ENCODE peak calls at places on chromosomes 13 and 19, in five cellular contexts. H, Z, B, K and R are unnamed samples.

GRCh38 chr13:99361197-99361596 is 54.0 kb upstream of the GPR183 start:
- DNase-seq in H (no peak), Z (no peak), B (no peak), K (no peak), R (no peak)

GRCh38 chr19:21023901-21024300 is 3.4 kb downstream of the ZNF430 start:
- DNase-seq in H (peak; percentile 24), Z (no peak), B (no peak), K (no peak), R (no peak)

GRCh38 chr19:49097453-49098288 is 12.4 kb downstream of the SNRNP70 start:
- DNase-seq in H (peak; percentile 58), Z (peak; percentile 74), B (peak; percentile 78), K (peak; percentile 86), R (peak; percentile 85)

GRCh38 chr19:29831041-29831548 is 19.3 kb downstream of the CCNE1 start:
- DNase-seq in H (no peak), Z (no peak), B (no peak), K (peak; percentile 37), R (peak; percentile 51)

GRCh38 chr13:31781064-31781463 is 41.7 kb downstream of the RXFP2 start:
- DNase-seq in H (peak; percentile 22), Z (no peak), B (no peak), K (no peak), R (no peak)

GRCh38 chr19:40503300-40503699 is 36.5 kb downstream of the SPTBN4 start:
- DNase-seq in H (no peak), Z (no peak), B (no peak), K (no peak), R (no peak)

GRCh38 chr13:101473458-101473857 is 21.0 kb downstream of the ITGBL1 start:
- DNase-seq in H (peak; percentile 96), Z (no peak), B (no peak), K (no peak), R (no peak)

GRCh38 chr13:77584111-77584510 is 48.6 kb downstream of the SCEL start:
- DNase-seq in H (no peak), Z (no peak), B (peak; percentile 84), K (no peak), R (no peak)

GRCh38 chr19:38135150-38135998 is 88.6 kb downstream of the DPF1 start:
- DNase-seq in H (peak; percentile 8), Z (no peak), B (no peak), K (no peak), R (no peak)

GRCh38 chr19:5403968-5404640 is 51.1 kb upstream of the ZNRF4 start:
- DNase-seq in H (peak; percentile 74), Z (peak; percentile 90), B (peak; percentile 49), K (peak; percentile 77), R (peak; percentile 72)

GRCh38 chr19:42114412-42114811 is 17.8 kb downstream of the POU2F2 start:
- DNase-seq in H (no peak), Z (peak; percentile 32), B (no peak), K (peak; percentile 85), R (peak; percentile 81)

GRCh38 chr19:33900817-33901216 is 104.1 kb downstream of the KCTD15 start:
- DNase-seq in H (no peak), Z (no peak), B (no peak), K (no peak), R (no peak)

GRCh38 chr13:77860621-77861020 is 58.0 kb downstream of the EDNRB start:
- DNase-seq in H (peak; percentile 10), Z (no peak), B (no peak), K (no peak), R (no peak)

GRCh38 chr19:19022380-19022961 is 10.8 kb downstream of the SUGP2 start:
- DNase-seq in H (peak; percentile 20), Z (no peak), B (no peak), K (no peak), R (no peak)

GRCh38 chr13:29593605-29594297 is 1.7 kb downstream of the SLC7A1 start:
- DNase-seq in H (no peak), Z (no peak), B (no peak), K (no peak), R (no peak)

GRCh38 chr19:42277821-42278809 is 9.1 kb downstream of the CIC start:
- DNase-seq in H (peak; percentile 73), Z (no peak), B (peak; percentile 55), K (no peak), R (no peak)

GRCh38 chr13:48818495-48818961 is 157.2 kb upstream of the FNDC3A start:
- DNase-seq in H (peak; percentile 89), Z (no peak), B (no peak), K (no peak), R (no peak)

GRCh38 chr19:13060233-13060963 is 42.3 kb downstream of the LYL1 start:
- DNase-seq in H (no peak), Z (no peak), B (peak; percentile 72), K (no peak), R (no peak)

GRCh38 chr13:29438772-29439171 is 156.7 kb downstream of the SLC7A1 start:
- DNase-seq in H (no peak), Z (no peak), B (no peak), K (no peak), R (no peak)

GRCh38 chr13:114319441-114319871 is 5.2 kb downstream of the CHAMP1 start:
- DNase-seq in H (peak; percentile 85), Z (no peak), B (no peak), K (no peak), R (no peak)

GRCh38 chr13:27014406-27015359 is 156.9 kb downstream of the USP12 start:
- DNase-seq in H (no peak), Z (no peak), B (no peak), K (no peak), R (no peak)

GRCh38 chr13:31151837-31152236 is 9.9 kb downstream of the HSPH1 start:
- DNase-seq in H (no peak), Z (no peak), B (no peak), K (no peak), R (no peak)

GRCh38 chr19:45169602-45170001 is 8.4 kb downstream of the TRAPPC6A start:
- DNase-seq in H (no peak), Z (no peak), B (no peak), K (no peak), R (no peak)

GRCh38 chr13:22049384-22049783 is 378.5 kb downstream of the FGF9 start:
- DNase-seq in H (no peak), Z (no peak), B (no peak), K (no peak), R (no peak)

GRCh38 chr19:11453468-11454341 is 18.3 kb downstream of the PRKCSH start:
- DNase-seq in H (no peak), Z (no peak), B (no peak), K (peak; percentile 80), R (peak; percentile 74)
- TF ChIP-seq CTCF in H (peak; percentile 40), Z (no peak), B (peak; percentile 22), K (peak; percentile 43), R (peak; percentile 57)

DNA sequence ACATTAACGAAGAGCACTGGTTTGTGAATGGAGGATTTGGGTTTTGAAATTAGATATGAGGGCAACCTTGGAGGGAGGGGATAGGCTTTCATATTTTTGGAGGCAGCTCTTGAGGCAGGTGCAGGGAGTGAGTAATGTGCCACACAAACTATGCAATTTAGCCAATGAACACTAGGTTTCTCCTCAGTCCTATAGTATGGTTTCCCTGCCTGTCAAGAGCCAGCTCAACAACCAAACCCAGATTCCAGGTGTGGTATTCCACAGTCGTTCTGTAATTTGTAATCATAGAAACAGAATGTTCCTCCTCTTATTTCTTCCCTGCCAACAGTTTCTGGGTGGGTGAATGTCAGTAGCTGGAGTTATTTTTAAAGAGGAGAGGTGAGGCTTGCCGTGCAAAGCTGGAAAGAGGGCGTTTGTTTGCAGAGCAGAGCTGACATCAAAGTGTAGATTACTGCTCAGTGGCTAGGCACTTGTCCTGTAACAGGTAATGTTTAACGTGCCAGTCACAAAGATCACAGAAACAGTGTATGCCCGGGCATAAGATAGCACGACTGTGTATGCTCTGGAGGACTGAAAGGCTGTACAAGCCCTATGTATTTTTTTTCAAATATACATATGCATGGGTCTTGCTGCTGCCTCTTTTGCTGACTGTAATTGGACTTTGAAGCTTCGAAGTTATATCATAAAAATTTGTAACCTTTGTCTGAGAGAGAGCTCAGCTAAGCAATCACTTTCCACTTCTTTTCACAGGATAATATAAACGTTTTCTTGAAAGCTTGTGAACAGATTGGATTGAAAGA is 124.3 kb downstream of the LMO7 start:
- DNase-seq in H (no peak), Z (peak; percentile 83), B (no peak), K (peak; percentile 33), R (no peak)
- TF ChIP-seq CTCF in H (no peak), Z (no peak), B (no peak), K (no peak), R (peak; percentile 33)

GRCh38 chr19:9406798-9407352 is 28.5 kb downstream of the ZNF266 start:
- DNase-seq in H (peak; percentile 94), Z (peak; percentile 69), B (peak; percentile 68), K (peak; percentile 38), R (peak; percentile 60)
- TF ChIP-seq CTCF in H (no peak), Z (no peak), B (no peak), K (no peak), R (no peak)

DNA sequence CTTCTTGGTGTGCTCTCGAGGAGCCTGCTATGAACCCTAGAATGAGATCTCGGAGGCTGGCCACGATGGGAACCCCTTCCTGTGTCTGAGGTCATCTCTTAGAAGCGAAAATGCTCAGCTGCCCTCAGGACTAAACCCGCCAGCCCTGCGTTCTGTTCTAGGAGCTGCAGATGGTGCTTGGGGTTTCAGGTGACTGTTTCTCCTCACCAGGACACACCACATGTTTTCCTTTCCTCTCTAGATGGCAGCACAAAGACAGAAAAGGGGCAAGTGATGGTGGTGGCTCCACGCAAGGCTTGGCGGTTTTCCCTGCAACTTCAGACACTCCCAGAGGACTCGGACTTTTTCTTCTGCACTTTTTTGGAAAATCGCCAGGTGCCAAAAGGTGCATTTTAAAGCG is 60.1 kb downstream of the RNASEH2B start:
- DNase-seq in H (no peak), Z (peak; percentile 27), B (no peak), K (no peak), R (no peak)
- TF ChIP-seq CTCF in H (no peak), Z (no peak), B (peak; percentile 18), K (no peak), R (no peak)

DNA sequence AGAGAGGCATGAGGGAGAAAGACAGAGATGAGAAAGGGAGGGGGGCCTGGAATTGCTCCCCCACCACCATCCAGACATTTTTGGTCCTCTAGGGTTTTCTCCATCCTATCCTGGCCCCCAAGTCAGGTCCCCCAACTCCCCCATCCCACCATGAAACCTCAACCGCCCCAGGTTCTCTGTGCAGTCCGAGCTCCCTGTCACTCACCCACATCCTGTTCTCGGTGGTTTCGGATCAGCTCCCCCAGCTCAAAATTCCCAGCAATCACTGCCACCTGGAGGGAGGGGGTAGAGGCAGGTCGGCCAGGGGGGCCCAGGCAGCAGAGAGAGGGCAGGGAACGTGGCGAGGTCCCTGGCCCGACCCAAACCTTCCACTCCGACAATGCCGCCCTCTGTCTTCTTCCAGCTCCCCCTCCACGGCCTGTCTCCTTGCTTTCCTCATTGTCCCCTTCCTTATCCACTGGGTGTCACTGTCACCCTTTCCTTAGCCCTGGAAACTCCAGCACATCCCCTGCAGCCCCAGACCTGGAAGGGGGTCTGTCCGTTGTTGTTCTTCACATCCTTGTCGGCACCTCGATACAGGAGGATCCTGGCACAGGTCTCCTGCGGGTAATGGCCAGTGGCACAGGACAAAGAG is 15.6 kb downstream of the SHANK1 start:
- DNase-seq in H (no peak), Z (no peak), B (no peak), K (no peak), R (no peak)
- TF ChIP-seq CTCF in H (no peak), Z (no peak), B (no peak), K (no peak), R (no peak)